ENCODE peak calls at places on chromosomes 6 and 20, in ten cellular contexts. One of them, this sample, is unnamed.

GRCh38 chr20:37846573-37846972 is 56.4 kb upstream of the VSTM2L start:
- DNase-seq in GM06990: no peak
- DNase-seq in spleen: no peak
- DNase-seq in cardiac muscle cell: no peak
- DNase-seq in stromal cell of bone marrow: no peak
- DNase-seq in AG08395: no peak
- DNase-seq in posterior cingulate gyrus: no peak
- DNase-seq in activated naive CD8-positive, alpha-beta T cell treated with anti-CD3 and anti-CD28 coated beads, Interleukin-2, amount 50 U/mL, for 24 hours: no peak
- DNase-seq in GM13977: no peak
- DNase-seq in non-pigmented ciliary epithelial cell: no peak
- DNase-seq in this sample: no peak

GRCh38 chr6:135063926-135064325 is 9.3 kb upstream of the HBS1L start:
- DNase-seq in spleen: no peak
- DNase-seq in GM06990: no peak
- DNase-seq in stromal cell of bone marrow: no peak
- DNase-seq in non-pigmented ciliary epithelial cell: no peak
- DNase-seq in cardiac muscle cell: no peak
- DNase-seq in posterior cingulate gyrus: no peak
- DNase-seq in activated naive CD8-positive, alpha-beta T cell treated with anti-CD3 and anti-CD28 coated beads, Interleukin-2, amount 50 U/mL, for 24 hours: no peak
- DNase-seq in AG08395: no peak
- DNase-seq in GM13977: no peak
- DNase-seq in this sample: no peak

GRCh38 chr20:51650685-51651134 is 108.2 kb upstream of the NFATC2 start:
- DNase-seq in AG08395: peak
- DNase-seq in activated naive CD8-positive, alpha-beta T cell treated with anti-CD3 and anti-CD28 coated beads, Interleukin-2, amount 50 U/mL, for 24 hours: no peak
- DNase-seq in spleen: no peak
- DNase-seq in stromal cell of bone marrow: no peak
- DNase-seq in posterior cingulate gyrus: no peak
- DNase-seq in GM13977: no peak
- DNase-seq in GM06990: no peak
- DNase-seq in non-pigmented ciliary epithelial cell: no peak
- DNase-seq in cardiac muscle cell: peak
- DNase-seq in this sample: no peak

GRCh38 chr6:39430968-39431523 is 108.5 kb upstream of the KCNK16 start:
- DNase-seq in AG08395: peak
- DNase-seq in stromal cell of bone marrow: no peak
- DNase-seq in GM06990: no peak
- DNase-seq in spleen: no peak
- DNase-seq in GM13977: no peak
- DNase-seq in cardiac muscle cell: peak
- DNase-seq in posterior cingulate gyrus: peak
- DNase-seq in non-pigmented ciliary epithelial cell: no peak
- DNase-seq in activated naive CD8-positive, alpha-beta T cell treated with anti-CD3 and anti-CD28 coated beads, Interleukin-2, amount 50 U/mL, for 24 hours: peak
- DNase-seq in this sample: peak

GRCh38 chr6:169829786-169830185 is 78.4 kb downstream of the ERMARD start:
- DNase-seq in GM06990: no peak
- DNase-seq in activated naive CD8-positive, alpha-beta T cell treated with anti-CD3 and anti-CD28 coated beads, Interleukin-2, amount 50 U/mL, for 24 hours: no peak
- DNase-seq in stromal cell of bone marrow: no peak
- DNase-seq in AG08395: no peak
- DNase-seq in cardiac muscle cell: no peak
- DNase-seq in spleen: peak
- DNase-seq in non-pigmented ciliary epithelial cell: no peak
- DNase-seq in posterior cingulate gyrus: no peak
- DNase-seq in GM13977: no peak
- DNase-seq in this sample: no peak

GRCh38 chr6:128131036-128131435 is 230.2 kb upstream of the THEMIS start:
- DNase-seq in GM06990: no peak
- DNase-seq in spleen: no peak
- DNase-seq in posterior cingulate gyrus: no peak
- DNase-seq in non-pigmented ciliary epithelial cell: no peak
- DNase-seq in activated naive CD8-positive, alpha-beta T cell treated with anti-CD3 and anti-CD28 coated beads, Interleukin-2, amount 50 U/mL, for 24 hours: no peak
- DNase-seq in GM13977: no peak
- DNase-seq in stromal cell of bone marrow: no peak
- DNase-seq in cardiac muscle cell: no peak
- DNase-seq in AG08395: no peak
- DNase-seq in this sample: no peak

GRCh38 chr20:35319206-35320197 is 27.3 kb upstream of the FAM83C start:
- DNase-seq in activated naive CD8-positive, alpha-beta T cell treated with anti-CD3 and anti-CD28 coated beads, Interleukin-2, amount 50 U/mL, for 24 hours: no peak
- DNase-seq in cardiac muscle cell: no peak
- DNase-seq in AG08395: peak
- DNase-seq in stromal cell of bone marrow: no peak
- DNase-seq in GM13977: no peak
- DNase-seq in posterior cingulate gyrus: no peak
- DNase-seq in GM06990: no peak
- DNase-seq in non-pigmented ciliary epithelial cell: no peak
- DNase-seq in spleen: no peak
- DNase-seq in this sample: no peak

GRCh38 chr20:32839982-32840285 is 18.8 kb upstream of the EFCAB8 start:
- DNase-seq in GM06990: no peak
- DNase-seq in cardiac muscle cell: no peak
- DNase-seq in GM13977: no peak
- DNase-seq in posterior cingulate gyrus: no peak
- DNase-seq in spleen: no peak
- DNase-seq in activated naive CD8-positive, alpha-beta T cell treated with anti-CD3 and anti-CD28 coated beads, Interleukin-2, amount 50 U/mL, for 24 hours: no peak
- DNase-seq in AG08395: no peak
- DNase-seq in non-pigmented ciliary epithelial cell: no peak
- DNase-seq in stromal cell of bone marrow: no peak
- DNase-seq in this sample: no peak

GRCh38 chr6:127914240-127914639 is 13.4 kb upstream of the THEMIS start:
- DNase-seq in non-pigmented ciliary epithelial cell: no peak
- DNase-seq in GM06990: no peak
- DNase-seq in spleen: no peak
- DNase-seq in cardiac muscle cell: no peak
- DNase-seq in activated naive CD8-positive, alpha-beta T cell treated with anti-CD3 and anti-CD28 coated beads, Interleukin-2, amount 50 U/mL, for 24 hours: no peak
- DNase-seq in posterior cingulate gyrus: no peak
- DNase-seq in GM13977: no peak
- DNase-seq in AG08395: no peak
- DNase-seq in stromal cell of bone marrow: no peak
- DNase-seq in this sample: no peak

GRCh38 chr6:84773431-84774173 is 9.2 kb upstream of the TBX18 start:
- DNase-seq in GM06990: peak
- DNase-seq in activated naive CD8-positive, alpha-beta T cell treated with anti-CD3 and anti-CD28 coated beads, Interleukin-2, amount 50 U/mL, for 24 hours: no peak
- DNase-seq in cardiac muscle cell: peak
- DNase-seq in AG08395: peak
- DNase-seq in non-pigmented ciliary epithelial cell: no peak
- DNase-seq in stromal cell of bone marrow: no peak
- DNase-seq in GM13977: no peak
- DNase-seq in spleen: peak
- DNase-seq in posterior cingulate gyrus: no peak
- DNase-seq in this sample: no peak

This sample was measured in retinal pigment epithelial cell.